ENCODE peak calls at places on chromosomes 12 and 14, in nine cellular contexts. One of them, this sample, is unnamed.

GRCh38 chr14:54774824-54775223 is 127.8 kb downstream of the GCH1 start:
- DNase-seq in neural progenitor cell: no peak
- DNase-seq in prostate gland: no peak
- DNase-seq in pancreas: peak; percentile 67
- DNase-seq in heart left ventricle: no peak
- DNase-seq in right lobe of liver: no peak
- DNase-seq in SJCRH30: no peak
- DNase-seq in body of pancreas: no peak
- DNase-seq in upper lobe of right lung: no peak
- DNase-seq in this sample: no peak

GRCh38 chr14:104639889-104640548 is 35.4 kb upstream of the TMEM179 start:
- DNase-seq in neural progenitor cell: peak; percentile 89
- DNase-seq in prostate gland: peak; percentile 24
- DNase-seq in pancreas: peak; percentile 89
- DNase-seq in heart left ventricle: peak; percentile 61
- DNase-seq in right lobe of liver: peak; percentile 71
- DNase-seq in SJCRH30: peak; percentile 64
- DNase-seq in body of pancreas: peak; percentile 70
- DNase-seq in upper lobe of right lung: peak; percentile 78
- DNase-seq in this sample: peak; percentile 78

GRCh38 chr12:119869720-119870119 is 7.4 kb downstream of the CIT start:
- DNase-seq in neural progenitor cell: no peak
- DNase-seq in prostate gland: no peak
- DNase-seq in pancreas: no peak
- DNase-seq in heart left ventricle: no peak
- DNase-seq in right lobe of liver: no peak
- DNase-seq in SJCRH30: peak; percentile 4
- DNase-seq in body of pancreas: no peak
- DNase-seq in upper lobe of right lung: no peak
- DNase-seq in this sample: no peak

GRCh38 chr12:80162177-80162576 is 62.8 kb downstream of the OTOGL start:
- DNase-seq in neural progenitor cell: no peak
- DNase-seq in prostate gland: no peak
- DNase-seq in pancreas: no peak
- DNase-seq in heart left ventricle: no peak
- DNase-seq in right lobe of liver: no peak
- DNase-seq in SJCRH30: no peak
- DNase-seq in body of pancreas: no peak
- DNase-seq in upper lobe of right lung: no peak
- DNase-seq in this sample: no peak

GRCh38 chr12:52061470-52062166 is 8.2 kb upstream of the ATG101 start:
- DNase-seq in neural progenitor cell: peak; percentile 65
- DNase-seq in prostate gland: no peak
- DNase-seq in pancreas: peak; percentile 77
- DNase-seq in heart left ventricle: no peak
- DNase-seq in right lobe of liver: no peak
- DNase-seq in SJCRH30: no peak
- DNase-seq in body of pancreas: no peak
- DNase-seq in upper lobe of right lung: no peak
- DNase-seq in this sample: no peak

GRCh38 chr12:81296556-81297305 is 218.9 kb downstream of the ACSS3 start:
- DNase-seq in neural progenitor cell: no peak
- DNase-seq in prostate gland: no peak
- DNase-seq in pancreas: no peak
- DNase-seq in heart left ventricle: no peak
- DNase-seq in right lobe of liver: no peak
- DNase-seq in SJCRH30: peak; percentile 13
- DNase-seq in body of pancreas: no peak
- DNase-seq in upper lobe of right lung: no peak
- DNase-seq in this sample: peak; percentile 4

GRCh38 chr12:106297075-106297474 is 5.5 kb upstream of the TCP11L2 start:
- DNase-seq in neural progenitor cell: no peak
- DNase-seq in prostate gland: no peak
- DNase-seq in pancreas: no peak
- DNase-seq in heart left ventricle: no peak
- DNase-seq in right lobe of liver: no peak
- DNase-seq in SJCRH30: no peak
- DNase-seq in body of pancreas: no peak
- DNase-seq in upper lobe of right lung: no peak
- DNase-seq in this sample: no peak

GRCh38 chr14:93150227-93151206 is 34.2 kb downstream of the MOAP1 start:
- DNase-seq in neural progenitor cell: peak; percentile 64
- DNase-seq in prostate gland: no peak
- DNase-seq in pancreas: no peak
- DNase-seq in heart left ventricle: no peak
- DNase-seq in right lobe of liver: peak; percentile 51
- DNase-seq in SJCRH30: no peak
- DNase-seq in body of pancreas: peak; percentile 71
- DNase-seq in upper lobe of right lung: no peak
- DNase-seq in this sample: peak; percentile 78

GRCh38 chr14:58789756-58790155 is 152.0 kb downstream of the DACT1 start:
- DNase-seq in neural progenitor cell: no peak
- DNase-seq in prostate gland: no peak
- DNase-seq in pancreas: no peak
- DNase-seq in heart left ventricle: no peak
- DNase-seq in right lobe of liver: no peak
- DNase-seq in SJCRH30: no peak
- DNase-seq in body of pancreas: no peak
- DNase-seq in upper lobe of right lung: no peak
- DNase-seq in this sample: no peak

GRCh38 chr12:12733118-12733517 is 15.9 kb downstream of the CDKN1B start:
- DNase-seq in neural progenitor cell: no peak
- DNase-seq in prostate gland: no peak
- DNase-seq in pancreas: no peak
- DNase-seq in heart left ventricle: no peak
- DNase-seq in right lobe of liver: no peak
- DNase-seq in SJCRH30: no peak
- DNase-seq in body of pancreas: no peak
- DNase-seq in upper lobe of right lung: no peak
- DNase-seq in this sample: no peak

GRCh38 chr14:24343795-24344660 is 4.2 kb upstream of the RIPK3 start:
- DNase-seq in neural progenitor cell: no peak
- DNase-seq in prostate gland: no peak
- DNase-seq in pancreas: no peak
- DNase-seq in heart left ventricle: no peak
- DNase-seq in right lobe of liver: peak; percentile 72
- DNase-seq in SJCRH30: no peak
- DNase-seq in body of pancreas: no peak
- DNase-seq in upper lobe of right lung: no peak
- DNase-seq in this sample: no peak

GRCh38 chr12:45439039-45439438 is 223.1 kb downstream of the ANO6 start:
- DNase-seq in neural progenitor cell: no peak
- DNase-seq in prostate gland: no peak
- DNase-seq in pancreas: no peak
- DNase-seq in heart left ventricle: no peak
- DNase-seq in right lobe of liver: no peak
- DNase-seq in SJCRH30: no peak
- DNase-seq in body of pancreas: no peak
- DNase-seq in upper lobe of right lung: no peak
- DNase-seq in this sample: no peak

GRCh38 chr14:36580856-36581831 is 1.3 kb downstream of the NKX2-8 start:
- DNase-seq in neural progenitor cell: peak; percentile 83
- DNase-seq in prostate gland: peak; percentile 28
- DNase-seq in pancreas: peak; percentile 76
- DNase-seq in heart left ventricle: no peak
- DNase-seq in right lobe of liver: no peak
- DNase-seq in SJCRH30: no peak
- DNase-seq in body of pancreas: no peak
- DNase-seq in upper lobe of right lung: peak; percentile 77
- DNase-seq in this sample: no peak

GRCh38 chr14:88872976-88873375 is 48.5 kb downstream of the TTC8 start:
- DNase-seq in neural progenitor cell: no peak
- DNase-seq in prostate gland: no peak
- DNase-seq in pancreas: no peak
- DNase-seq in heart left ventricle: no peak
- DNase-seq in right lobe of liver: no peak
- DNase-seq in SJCRH30: no peak
- DNase-seq in body of pancreas: no peak
- DNase-seq in upper lobe of right lung: no peak
- DNase-seq in this sample: no peak

GRCh38 chr12:101078144-101078543 is 131.9 kb downstream of the SLC5A8 start:
- DNase-seq in neural progenitor cell: no peak
- DNase-seq in prostate gland: no peak
- DNase-seq in pancreas: no peak
- DNase-seq in heart left ventricle: no peak
- DNase-seq in right lobe of liver: no peak
- DNase-seq in SJCRH30: no peak
- DNase-seq in body of pancreas: no peak
- DNase-seq in upper lobe of right lung: no peak
- DNase-seq in this sample: no peak

GRCh38 chr12:80316141-80316700 is 127.8 kb upstream of the PTPRQ start:
- DNase-seq in neural progenitor cell: no peak
- DNase-seq in prostate gland: no peak
- DNase-seq in pancreas: no peak
- DNase-seq in heart left ventricle: no peak
- DNase-seq in right lobe of liver: no peak
- DNase-seq in SJCRH30: no peak
- DNase-seq in body of pancreas: no peak
- DNase-seq in upper lobe of right lung: no peak
- DNase-seq in this sample: no peak

GRCh38 chr12:34604631-34605509 is 582.6 kb downstream of the ALG10 start:
- DNase-seq in neural progenitor cell: no peak
- DNase-seq in prostate gland: no peak
- DNase-seq in pancreas: peak; percentile 41
- DNase-seq in heart left ventricle: no peak
- DNase-seq in right lobe of liver: peak; percentile 7
- DNase-seq in SJCRH30: no peak
- DNase-seq in body of pancreas: no peak
- DNase-seq in upper lobe of right lung: peak; percentile 46
- DNase-seq in this sample: peak; percentile 17
- H3K9me3 ChIP-seq in neural progenitor cell: no peaks in the 10 kb centered on the region
- H3K9me3 ChIP-seq in prostate gland: no peaks in the 10 kb centered on the region
- H3K9me3 ChIP-seq in pancreas: no peaks in the 10 kb centered on the region
- H3K9me3 ChIP-seq in heart left ventricle: peaks cover 46% of the 10 kb centered on the region
- H3K9me3 ChIP-seq in right lobe of liver: no peaks in the 10 kb centered on the region
- H3K9me3 ChIP-seq in SJCRH30: no peaks in the 10 kb centered on the region
- H3K9me3 ChIP-seq in body of pancreas: no peaks in the 10 kb centered on the region
- H3K9me3 ChIP-seq in upper lobe of right lung: peaks cover 11% of the 10 kb centered on the region
- H3K9me3 ChIP-seq in this sample: peaks cover 86% of the 10 kb centered on the region

DNA sequence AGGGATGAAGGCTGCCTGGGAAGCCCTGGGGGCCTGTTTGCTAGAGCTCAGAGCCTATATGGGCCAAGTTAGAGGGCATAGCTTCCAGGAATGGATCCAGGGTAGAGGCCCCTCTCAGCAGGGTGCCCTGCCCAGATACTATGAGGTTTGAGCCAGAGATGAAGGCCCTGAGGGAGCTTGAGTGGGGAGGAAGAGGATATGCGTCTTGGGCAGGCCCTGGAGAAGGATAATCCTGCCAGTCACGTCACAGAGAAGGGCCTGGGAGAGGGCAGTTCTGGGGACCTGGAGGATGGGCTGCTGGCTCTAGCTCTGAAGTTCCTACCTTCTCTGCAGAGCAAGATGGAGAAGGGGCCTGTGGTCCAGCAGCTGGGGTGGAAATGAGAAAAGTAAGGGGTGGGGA is 5.9 kb upstream of the CACNB3 start:
- DNase-seq in neural progenitor cell: no peak
- DNase-seq in prostate gland: no peak
- DNase-seq in pancreas: no peak
- DNase-seq in heart left ventricle: no peak
- DNase-seq in right lobe of liver: no peak
- DNase-seq in SJCRH30: no peak
- DNase-seq in body of pancreas: no peak
- DNase-seq in upper lobe of right lung: no peak
- DNase-seq in this sample: no peak
- H3K4me1 ChIP-seq in neural progenitor cell: peaks cover 32% of the 10 kb centered on the region
- H3K4me1 ChIP-seq in prostate gland: peaks cover 2% of the 10 kb centered on the region
- H3K4me1 ChIP-seq in pancreas: peaks cover 5% of the 10 kb centered on the region
- H3K4me1 ChIP-seq in heart left ventricle: peaks cover 19% of the 10 kb centered on the region
- H3K4me1 ChIP-seq in right lobe of liver: peaks cover 4% of the 10 kb centered on the region
- H3K4me1 ChIP-seq in SJCRH30: peaks cover 4% of the 10 kb centered on the region
- H3K4me1 ChIP-seq in body of pancreas: peaks cover 22% of the 10 kb centered on the region
- H3K4me1 ChIP-seq in upper lobe of right lung: peaks cover 24% of the 10 kb centered on the region
- H3K4me1 ChIP-seq in this sample: peaks cover 19% of the 10 kb centered on the region

DNA sequence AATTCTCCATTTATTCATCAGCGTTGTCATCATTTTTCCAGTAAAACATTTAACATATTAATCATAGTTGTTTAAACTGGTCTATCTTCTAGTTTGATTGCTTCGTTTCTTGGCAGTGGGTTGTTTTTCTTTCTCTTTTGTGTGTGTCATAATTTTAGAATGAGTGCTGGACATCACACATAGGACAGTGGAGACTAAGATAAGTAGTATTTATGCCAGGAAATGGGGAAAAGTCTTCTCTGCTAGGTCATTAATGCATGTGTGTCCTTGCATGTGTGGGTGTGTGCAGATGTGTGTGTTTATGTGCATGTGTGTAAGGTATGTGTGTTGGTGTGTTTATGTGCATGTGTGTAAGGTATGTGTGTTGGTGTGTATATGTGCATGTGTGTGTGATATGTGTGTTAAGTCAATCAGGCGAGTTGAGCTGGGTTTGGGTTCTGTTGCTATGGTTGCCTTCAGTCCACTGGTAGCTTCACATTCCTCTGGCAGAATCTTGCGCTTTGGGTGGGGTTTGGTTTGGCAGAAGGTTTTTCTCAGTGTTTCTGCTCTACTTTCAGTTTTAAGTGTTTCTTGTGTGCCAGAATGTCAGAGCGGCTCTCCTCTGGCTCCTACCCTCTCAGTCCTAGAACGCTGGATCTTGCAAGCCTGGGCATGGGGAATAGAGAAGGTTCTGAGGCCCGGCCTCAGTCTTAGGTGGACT is 7.8 kb upstream of the ADGRD1 start:
- DNase-seq in neural progenitor cell: no peak
- DNase-seq in prostate gland: no peak
- DNase-seq in pancreas: no peak
- DNase-seq in heart left ventricle: no peak
- DNase-seq in right lobe of liver: no peak
- DNase-seq in SJCRH30: no peak
- DNase-seq in body of pancreas: no peak
- DNase-seq in upper lobe of right lung: no peak
- DNase-seq in this sample: no peak
- H3K4me3 ChIP-seq in neural progenitor cell: no peak overlapping the region
- H3K4me3 ChIP-seq in prostate gland: no peak overlapping the region
- H3K4me3 ChIP-seq in pancreas: no peak overlapping the region
- H3K4me3 ChIP-seq in heart left ventricle: no peak overlapping the region
- H3K4me3 ChIP-seq in right lobe of liver: no peak overlapping the region
- H3K4me3 ChIP-seq in SJCRH30: no peak overlapping the region
- H3K4me3 ChIP-seq in body of pancreas: no peak overlapping the region
- H3K4me3 ChIP-seq in upper lobe of right lung: no peak overlapping the region
- H3K4me3 ChIP-seq in this sample: no peak overlapping the region

DNA sequence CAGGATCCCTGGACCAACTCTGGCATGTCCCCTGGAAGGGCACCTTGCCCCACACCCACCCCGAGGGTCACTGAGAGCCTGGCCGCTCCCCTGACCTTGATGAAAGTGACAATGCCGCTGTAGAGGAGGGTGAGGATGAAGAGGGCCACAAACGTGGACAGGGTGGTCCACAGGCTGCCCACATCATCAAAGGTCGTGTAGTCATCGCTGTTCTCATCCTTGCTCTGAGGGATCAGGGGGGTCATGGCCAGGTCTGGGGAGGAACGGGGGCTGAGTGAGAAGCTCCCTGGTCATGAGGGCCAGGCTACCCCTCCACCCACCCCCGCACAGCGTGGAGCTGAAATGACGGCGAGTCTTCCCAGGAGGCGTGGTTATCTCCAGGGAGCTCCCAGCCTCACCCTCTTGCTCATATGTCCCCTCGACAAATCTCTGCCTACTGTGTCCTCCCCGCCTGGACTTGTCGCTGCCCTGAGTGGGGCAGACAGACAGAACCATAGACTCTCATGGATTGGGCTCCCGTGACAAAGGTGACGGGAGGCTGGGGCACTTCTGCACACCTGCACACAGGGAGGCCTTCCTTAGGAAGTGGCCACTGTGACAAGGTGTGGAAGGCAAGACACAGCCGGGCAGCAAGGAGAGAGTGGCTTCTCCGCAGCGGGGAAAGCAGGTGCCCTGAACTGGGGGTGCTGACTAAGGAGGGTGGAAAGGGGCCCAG is 311.1 kb downstream of the TMEM121 start:
- DNase-seq in neural progenitor cell: no peak
- DNase-seq in prostate gland: no peak
- DNase-seq in pancreas: no peak
- DNase-seq in heart left ventricle: no peak
- DNase-seq in right lobe of liver: no peak
- DNase-seq in SJCRH30: no peak
- DNase-seq in body of pancreas: no peak
- DNase-seq in upper lobe of right lung: peak; percentile 50
- DNase-seq in this sample: no peak
- H3K9me3 ChIP-seq in neural progenitor cell: peaks cover 9% of the 10 kb centered on the region
- H3K9me3 ChIP-seq in prostate gland: no peaks in the 10 kb centered on the region
- H3K9me3 ChIP-seq in pancreas: no peaks in the 10 kb centered on the region
- H3K9me3 ChIP-seq in heart left ventricle: no peaks in the 10 kb centered on the region
- H3K9me3 ChIP-seq in right lobe of liver: no peaks in the 10 kb centered on the region
- H3K9me3 ChIP-seq in SJCRH30: no peaks in the 10 kb centered on the region
- H3K9me3 ChIP-seq in body of pancreas: no peaks in the 10 kb centered on the region
- H3K9me3 ChIP-seq in upper lobe of right lung: no peaks in the 10 kb centered on the region
- H3K9me3 ChIP-seq in this sample: no peaks in the 10 kb centered on the region

This sample was measured in mucosa of descending colon.